ENCODE peak calls at places on chromosomes 2 and 18, in four cellular contexts. O is T-helper 22 cell, R is NCI-H2171 treated with DMSO at 0.1 percent for 48 hours, K is ecto neural progenitor cell. Q is an unnamed sample.

GRCh38 chr18:3457261-3457724 is 7.3 kb downstream of the TGIF1 start:
- DNase-seq in O (no peak), R (no peak), K (peak), Q (no peak)

GRCh38 chr2:25506226-25506625 is 164.5 kb upstream of the DNMT3A start:
- DNase-seq in O (no peak), R (no peak), K (no peak), Q (no peak)

GRCh38 chr2:149389506-149390167 is 59.2 kb downstream of the LYPD6 start:
- DNase-seq in O (no peak), R (no peak), K (peak), Q (no peak)

GRCh38 chr2:156125018-156125417 is 207.5 kb downstream of the NR4A2 start:
- DNase-seq in O (no peak), R (no peak), K (no peak), Q (no peak)

GRCh38 chr2:54366487-54367280 is 89.4 kb upstream of the SPTBN1 start:
- DNase-seq in O (no peak), R (no peak), K (no peak), Q (no peak)

GRCh38 chr2:203338322-203338721 is 10.1 kb downstream of the ABI2 start:
- DNase-seq in O (no peak), R (no peak), K (no peak), Q (no peak)

GRCh38 chr2:177239934-177240600 is 24.5 kb downstream of the NFE2L2 start:
- DNase-seq in O (peak), R (peak), K (no peak), Q (no peak)

GRCh38 chr2:67572721-67573485 is 175.8 kb downstream of the ETAA1 start:
- DNase-seq in O (no peak), R (no peak), K (no peak), Q (no peak)

GRCh38 chr2:7899241-7899640 is 782.6 kb upstream of the ID2 start:
- DNase-seq in O (no peak), R (peak), K (no peak), Q (no peak)

GRCh38 chr2:150046211-150046610 is 441.3 kb downstream of the RND3 start:
- DNase-seq in O (no peak), R (no peak), K (no peak), Q (no peak)

GRCh38 chr2:45278345-45279078 is 269.3 kb upstream of the SIX2 start:
- DNase-seq in O (no peak), R (no peak), K (no peak), Q (no peak)

Q was measured in type B pancreatic cell.